ENCODE peak calls at places on chromosomes 2 and 18, in ten cellular contexts. C is transverse colon, J is stomach, I is tibial nerve, D is A549, Z is K562, V is upper lobe of left lung, U is ovary, R is GM12878, Q is HepG2. F is an unnamed sample. For H3K4me1, the result is how much of the 10 kb centered on the place peaks cover.

GRCh38 chr2:114281188-114281587 is 161.3 kb upstream of the DPP10 start:
- DNase-seq in C (no peak), J (no peak), I (no peak), D (no peak), Z (no peak), V (no peak), U (no peak), R (no peak), Q (no peak), F (no peak)

GRCh38 chr18:61738488-61738887 is 154.3 kb downstream of the RNF152 start:
- DNase-seq in C (no peak), J (no peak), I (no peak), D (no peak), Z (no peak), V (no peak), U (no peak), R (no peak), Q (no peak), F (no peak)

GRCh38 chr2:47195149-47195548 is 40.0 kb upstream of the STPG4 start:
- DNase-seq in C (no peak), J (no peak), I (no peak), D (no peak), Z (no peak), V (no peak), U (no peak), R (no peak), Q (no peak), F (no peak)

GRCh38 chr2:157492189-157492773 is 48.4 kb upstream of the CYTIP start:
- DNase-seq in C (peak), J (peak), I (peak), D (peak), Z (peak), V (no peak), U (peak), R (peak), Q (peak), F (peak)

GRCh38 chr18:45136381-45137088 is 455.8 kb downstream of the SETBP1 start:
- DNase-seq in C (no peak), J (no peak), I (no peak), D (no peak), Z (no peak), V (no peak), U (no peak), R (no peak), Q (no peak), F (no peak)

GRCh38 chr2:152466925-152467676 is 132.1 kb downstream of the FMNL2 start:
- DNase-seq in C (peak), J (no peak), I (no peak), D (no peak), Z (no peak), V (no peak), U (no peak), R (peak), Q (no peak), F (no peak)

GRCh38 chr2:151638188-151638933 is 95.9 kb downstream of the NEB start:
- DNase-seq in C (peak), J (no peak), I (no peak), D (no peak), Z (no peak), V (no peak), U (no peak), R (peak), Q (peak), F (no peak)

GRCh38 chr2:54954705-54955357 is 95.4 kb downstream of the RTN4 start:
- DNase-seq in C (no peak), J (no peak), I (no peak), D (no peak), Z (peak), V (no peak), U (no peak), R (no peak), Q (no peak), F (no peak)

GRCh38 chr2:65479528-65479927 is 47.1 kb upstream of the SPRED2 start:
- DNase-seq in C (no peak), J (no peak), I (no peak), D (no peak), Z (no peak), V (no peak), U (no peak), R (no peak), Q (no peak), F (no peak)

GRCh38 chr2:50769416-50769815 is 262.5 kb downstream of the NRXN1 start:
- DNase-seq in C (no peak), J (no peak), I (no peak), D (no peak), Z (no peak), V (no peak), U (no peak), R (no peak), Q (no peak), F (no peak)

GRCh38 chr2:201362396-201362795 is 5.3 kb upstream of the FLACC1 start:
- DNase-seq in C (no peak), J (no peak), I (no peak), D (no peak), Z (no peak), V (no peak), U (no peak), R (no peak), Q (no peak), F (no peak)

GRCh38 chr2:22521620-22522019 is 863.4 kb upstream of the KLHL29 start:
- DNase-seq in C (no peak), J (no peak), I (no peak), D (no peak), Z (no peak), V (no peak), U (no peak), R (no peak), Q (no peak), F (no peak)

GRCh38 chr2:70994055-70994444 is 623 bp downstream of the TEX261 start:
- DNase-seq in C (no peak), J (no peak), I (no peak), D (no peak), Z (peak), V (no peak), U (no peak), R (no peak), Q (no peak), F (no peak)

GRCh38 chr18:26648509-26649192 is 100.3 kb upstream of the KCTD1 start:
- DNase-seq in C (no peak), J (no peak), I (no peak), D (no peak), Z (no peak), V (no peak), U (no peak), R (no peak), Q (no peak), F (no peak)

GRCh38 chr2:142254057-142254456 is 123.2 kb upstream of the LRP1B start:
- DNase-seq in C (no peak), J (no peak), I (no peak), D (no peak), Z (no peak), V (no peak), U (no peak), R (no peak), Q (no peak), F (no peak)

GRCh38 chr2:105929506-105929905 is 184.8 kb downstream of the NCK2 start:
- DNase-seq in C (peak), J (peak), I (no peak), D (no peak), Z (no peak), V (no peak), U (no peak), R (no peak), Q (no peak), F (no peak)

GRCh38 chr2:79630060-79630459 is 117.2 kb downstream of the CTNNA2 start:
- DNase-seq in C (no peak), J (no peak), I (no peak), D (peak), Z (no peak), V (no peak), U (no peak), R (no peak), Q (no peak), F (no peak)

GRCh38 chr18:44733754-44734465 is 53.2 kb downstream of the SETBP1 start:
- DNase-seq in C (no peak), J (no peak), I (no peak), D (no peak), Z (no peak), V (no peak), U (no peak), R (no peak), Q (no peak), F (no peak)

GRCh38 chr2:189146553-189146952 is 33.0 kb downstream of the COL5A2 start:
- DNase-seq in C (no peak), J (no peak), I (no peak), D (no peak), Z (no peak), V (no peak), U (no peak), R (no peak), Q (no peak), F (no peak)

GRCh38 chr2:11949732-11950503 is 203.5 kb downstream of the LPIN1 start:
- DNase-seq in C (no peak), J (no peak), I (no peak), D (no peak), Z (no peak), V (no peak), U (no peak), R (no peak), Q (no peak), F (no peak)

GRCh38 chr2:196213252-196213651 is 41.9 kb upstream of the STK17B start:
- DNase-seq in C (no peak), J (no peak), I (no peak), D (no peak), Z (no peak), V (no peak), U (no peak), R (no peak), Q (no peak), F (no peak)

DNA sequence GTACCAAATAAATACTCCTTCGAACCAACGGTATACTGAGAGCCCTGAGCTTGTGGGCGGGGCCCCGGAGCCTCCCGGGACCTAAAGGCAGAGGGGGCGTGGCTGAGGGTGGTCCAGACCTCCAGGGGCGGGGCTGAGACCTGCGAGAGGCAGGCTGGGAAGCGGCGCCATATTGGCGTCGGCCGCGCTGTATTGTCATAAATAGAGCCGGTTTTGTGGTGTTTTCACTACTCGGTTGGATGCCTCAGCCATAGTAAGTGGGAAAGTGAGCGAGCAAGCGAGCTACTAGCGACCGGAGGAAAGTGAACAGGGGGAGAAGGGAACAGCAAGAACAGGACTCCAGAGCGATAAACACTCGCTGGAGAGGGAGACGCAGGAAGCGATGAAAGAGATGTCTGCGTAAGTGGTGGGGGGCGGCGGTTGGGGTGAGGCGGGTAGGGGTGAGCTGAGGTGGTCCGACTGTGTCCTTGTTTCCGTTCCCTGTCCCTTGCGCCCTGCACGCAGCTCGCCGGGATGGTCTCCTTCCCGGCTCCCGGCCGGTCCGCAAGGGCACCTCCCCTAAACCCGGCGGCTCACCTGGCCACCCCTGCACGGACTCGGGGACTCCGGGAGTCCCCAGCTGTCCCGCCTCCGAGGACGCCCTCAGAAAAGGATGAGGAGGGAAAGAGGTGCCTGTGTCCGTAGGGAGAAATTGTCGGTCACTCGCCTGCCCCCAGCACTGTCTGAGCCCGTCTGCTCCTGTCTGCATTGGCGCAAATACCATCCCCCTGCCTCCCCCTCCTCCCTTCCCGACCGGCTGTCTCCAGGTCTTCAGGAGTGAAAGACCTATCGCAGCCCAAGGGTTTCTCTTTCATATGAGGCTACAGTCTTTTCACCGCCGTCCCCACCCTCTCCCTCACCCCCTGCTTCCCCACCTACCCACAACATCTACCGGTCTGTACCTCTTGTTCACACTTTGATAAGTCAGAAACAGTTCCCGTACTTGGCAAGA is at the start of gene PAPOLG:
- DNase-seq in C (peak), J (peak), I (peak), D (peak), Z (peak), V (peak), U (peak), R (peak), Q (peak), F (peak)
- TF ChIP-seq POLR2A in C (peak), J (no peak), I (peak), D (peak), Z (peak), V (peak), U (peak), R (peak), Q (peak), F (peak)

GRCh38 chr2:9892236-9892635 is 49.0 kb downstream of the TAF1B start:
- DNase-seq in C (no peak), J (no peak), I (no peak), D (no peak), Z (no peak), V (no peak), U (no peak), R (no peak), Q (no peak), F (no peak)
- TF ChIP-seq EP300 in C (no peak), J (no peak), I (no peak), D (no peak), Z (no peak), V (no peak), U (no peak), R (no peak), Q (no peak), F (no peak)

GRCh38 chr2:68250196-68250595 is 2.1 kb downstream of the PPP3R1 start:
- DNase-seq in C (no peak), J (no peak), I (no peak), D (no peak), Z (no peak), V (no peak), U (no peak), R (no peak), Q (no peak), F (no peak)
- H3K4me1 ChIP-seq in C (half or more), J (half or more), I (under half), D (under half), Z (under half), V (half or more), U (under half), R (under half), Q (half or more), F (half or more)

GRCh38 chr18:57585846-57586242 is 658 bp downstream of the FECH start:
- DNase-seq in C (no peak), J (no peak), I (no peak), D (no peak), Z (no peak), V (no peak), U (peak), R (no peak), Q (no peak), F (no peak)

GRCh38 chr18:57586243-57587049 is at the start of gene FECH:
- DNase-seq in C (peak), J (peak), I (peak), D (peak), Z (peak), V (peak), U (peak), R (no peak), Q (peak), F (peak)

GRCh38 chr18:57587262-57587661 is 760 bp upstream of the FECH start:
- DNase-seq in C (no peak), J (no peak), I (no peak), D (no peak), Z (peak), V (peak), U (peak), R (no peak), Q (no peak), F (no peak)

GRCh38 chr18:57585421-57585820 is 1.1 kb downstream of the FECH start:
- DNase-seq in C (no peak), J (no peak), I (no peak), D (no peak), Z (peak), V (no peak), U (no peak), R (no peak), Q (no peak), F (no peak)

GRCh38 chr18:57589162-57589561 is 2.7 kb upstream of the FECH start:
- DNase-seq in C (no peak), J (no peak), I (no peak), D (no peak), Z (peak), V (no peak), U (no peak), R (no peak), Q (no peak), F (no peak)
- TF ChIP-seq POLR2A in C (no peak), J (no peak), I (no peak), D (no peak), Z (no peak), V (no peak), U (no peak), R (no peak), Q (no peak), F (no peak)

DNA sequence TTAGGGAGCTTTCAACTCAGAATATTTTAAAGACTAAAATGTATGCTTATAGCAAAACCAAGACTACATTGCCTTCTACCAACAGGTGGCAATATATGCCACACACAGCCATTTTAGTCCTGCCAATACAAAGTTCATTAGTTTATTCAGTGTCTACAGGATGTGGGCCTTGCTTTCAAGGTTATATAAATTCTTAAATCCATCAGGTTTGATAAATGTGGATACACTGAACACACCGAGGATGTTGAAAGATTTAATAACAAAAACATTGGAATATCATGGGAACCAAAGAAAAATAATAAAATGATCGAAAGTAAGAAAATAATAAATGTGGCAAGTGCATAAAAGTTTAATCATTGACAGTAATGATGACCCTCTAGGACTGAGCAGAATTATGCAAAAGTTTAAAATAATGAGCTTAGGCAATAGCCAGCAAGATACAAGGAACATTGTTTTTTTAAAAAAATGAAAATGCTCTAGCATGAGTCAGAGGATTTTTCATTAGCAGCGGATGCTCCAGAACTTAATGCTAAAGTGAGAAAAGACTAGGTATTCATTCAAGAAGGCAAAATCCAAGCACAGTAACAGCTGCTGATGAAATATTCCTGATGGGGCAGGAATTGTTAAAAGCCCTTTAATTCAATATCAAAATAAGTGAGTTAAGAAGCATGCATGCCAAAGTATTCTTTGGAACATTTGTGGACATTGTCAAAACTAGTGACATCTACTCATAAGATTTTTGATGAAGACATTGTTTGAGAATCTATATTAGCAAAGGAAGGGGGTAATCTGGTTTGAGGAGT is 14.2 kb downstream of the SCN9A start:
- DNase-seq in C (no peak), J (no peak), I (no peak), D (no peak), Z (peak), V (no peak), U (no peak), R (no peak), Q (peak), F (no peak)
- TF ChIP-seq EP300 in C (no peak), J (no peak), I (no peak), D (no peak), Z (no peak), V (no peak), U (no peak), R (no peak), Q (no peak), F (no peak)

DNA sequence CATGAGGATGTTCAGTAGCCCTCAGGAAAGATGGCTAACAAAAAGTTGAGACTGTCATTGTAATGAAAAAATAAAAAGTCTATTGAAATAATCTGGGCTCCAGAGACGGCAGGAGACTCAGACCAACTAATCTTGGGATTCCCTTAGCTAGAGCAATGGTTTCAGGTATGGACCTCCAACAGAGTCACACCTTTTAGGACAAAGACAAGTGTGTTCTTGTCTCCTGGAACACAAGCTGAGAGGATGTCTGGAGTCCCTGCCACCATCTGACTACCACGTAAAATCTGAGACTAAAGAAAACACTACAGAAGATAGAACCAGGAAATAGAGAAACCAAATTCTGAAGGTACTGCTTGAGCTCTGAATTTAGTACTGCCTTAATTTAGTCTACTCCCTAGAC is 103.3 kb upstream of the RBBP8 start:
- DNase-seq in C (no peak), J (no peak), I (no peak), D (no peak), Z (no peak), V (no peak), U (no peak), R (no peak), Q (no peak), F (no peak)
- H3K4me1 ChIP-seq in C (under half), J (under half), I (under half), D (under half), Z (under half), V (under half), U (under half), R (under half), Q (under half), F (under half)

GRCh38 chr2:128028668-128029054 is 802 bp upstream of the SAP130 start:
- DNase-seq in C (no peak), J (no peak), I (no peak), D (no peak), Z (peak), V (no peak), U (no peak), R (no peak), Q (no peak), F (no peak)

GRCh38 chr2:128032092-128032491 is 4.2 kb upstream of the SAP130 start:
- DNase-seq in C (no peak), J (no peak), I (no peak), D (no peak), Z (peak), V (no peak), U (no peak), R (no peak), Q (no peak), F (no peak)

GRCh38 chr2:128026422-128027277 is 1.2 kb downstream of the SAP130 start:
- DNase-seq in C (no peak), J (no peak), I (peak), D (no peak), Z (peak), V (no peak), U (no peak), R (no peak), Q (no peak), F (peak)

GRCh38 chr2:128027278-128027800 is 520 bp downstream of the SAP130 start:
- DNase-seq in C (peak), J (peak), I (peak), D (peak), Z (peak), V (peak), U (peak), R (peak), Q (peak), F (peak)

DNA sequence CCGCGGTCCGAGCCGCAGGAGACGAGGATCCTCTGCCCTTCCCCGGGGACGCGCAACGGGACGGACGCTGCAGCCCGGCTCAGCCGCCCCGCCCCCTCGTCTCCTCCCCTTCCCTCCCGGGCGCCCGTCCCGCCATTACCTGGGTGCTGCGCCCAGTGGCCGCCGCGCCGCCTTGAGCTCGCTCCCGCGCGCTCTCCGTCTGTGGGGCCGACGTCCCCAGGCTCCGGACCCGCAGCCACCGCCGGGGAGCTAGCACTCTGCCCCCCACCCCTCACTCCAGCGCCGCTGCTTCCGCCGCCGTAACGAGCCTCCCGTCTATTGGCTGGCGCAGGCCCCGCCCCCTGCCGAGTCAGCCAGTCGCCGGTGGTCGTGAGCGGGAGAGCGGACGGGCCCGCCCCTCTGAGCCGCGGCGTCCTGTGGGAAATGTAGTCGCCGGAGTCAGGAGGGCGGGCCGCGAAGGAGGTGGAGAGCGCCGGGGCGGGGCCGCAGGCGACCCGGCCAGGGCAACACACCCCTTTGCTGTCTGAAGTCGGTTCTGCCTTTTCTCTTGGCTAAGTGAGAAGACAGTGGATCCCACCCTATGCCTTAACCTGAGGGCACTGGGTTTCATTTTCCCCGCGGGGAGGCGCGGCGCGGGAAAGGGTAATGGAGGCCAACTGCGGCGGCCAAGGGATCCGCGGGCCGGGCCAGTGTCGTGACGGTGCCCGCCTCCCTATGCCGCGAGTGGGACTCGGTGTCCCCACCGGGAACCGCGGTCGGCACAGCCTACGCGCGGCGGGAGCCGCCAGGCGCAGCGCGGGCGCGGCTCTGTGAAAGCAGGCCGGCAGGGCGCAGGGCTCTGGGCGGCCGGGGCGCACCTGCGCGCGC is at the start of gene SAP130:
- DNase-seq in C (peak), J (peak), I (peak), D (peak), Z (peak), V (peak), U (peak), R (peak), Q (peak), F (peak)
- TF ChIP-seq POLR2A in C (peak), J (peak), I (peak), D (peak), Z (peak), V (no peak), U (peak), R (peak), Q (peak), F (peak)